ENCODE peak calls at places on chromosomes 6 and 20, in ten cellular contexts. One of them, this sample, is unnamed.

GRCh38 chr6:149942461-149942829 is 631 bp downstream of the ULBP2 start:
- DNase-seq in fibroblast of the aortic adventitia: no peak
- DNase-seq in sigmoid colon: no peak
- DNase-seq in WERI-Rb-1: no peak
- DNase-seq in K562: no peak
- DNase-seq in OCI-LY7: no peak
- DNase-seq in fibroblast of pulmonary artery: no peak
- DNase-seq in brain microvascular endothelial cell: no peak
- DNase-seq in IMR-90: no peak
- DNase-seq in astrocyte: no peak
- DNase-seq in this sample: no peak

GRCh38 chr6:150254671-150255228 is 111.9 kb downstream of the PPP1R14C start:
- DNase-seq in fibroblast of the aortic adventitia: peak
- DNase-seq in sigmoid colon: no peak
- DNase-seq in WERI-Rb-1: no peak
- DNase-seq in K562: no peak
- DNase-seq in OCI-LY7: no peak
- DNase-seq in fibroblast of pulmonary artery: no peak
- DNase-seq in brain microvascular endothelial cell: no peak
- DNase-seq in IMR-90: peak
- DNase-seq in astrocyte: peak
- DNase-seq in this sample: no peak

GRCh38 chr6:12288844-12289654 is 1.1 kb upstream of the EDN1 start:
- DNase-seq in fibroblast of the aortic adventitia: peak
- DNase-seq in sigmoid colon: no peak
- DNase-seq in WERI-Rb-1: peak
- DNase-seq in K562: peak
- DNase-seq in OCI-LY7: peak
- DNase-seq in fibroblast of pulmonary artery: peak
- DNase-seq in brain microvascular endothelial cell: peak
- DNase-seq in IMR-90: peak
- DNase-seq in astrocyte: peak
- DNase-seq in this sample: peak

GRCh38 chr6:109791301-109791700 is 100.2 kb downstream of the FIG4 start:
- DNase-seq in fibroblast of the aortic adventitia: no peak
- DNase-seq in sigmoid colon: no peak
- DNase-seq in WERI-Rb-1: no peak
- DNase-seq in K562: no peak
- DNase-seq in OCI-LY7: no peak
- DNase-seq in fibroblast of pulmonary artery: no peak
- DNase-seq in brain microvascular endothelial cell: peak
- DNase-seq in IMR-90: peak
- DNase-seq in astrocyte: peak
- DNase-seq in this sample: no peak

GRCh38 chr6:128474933-128475332 is 45.5 kb downstream of the PTPRK start:
- DNase-seq in fibroblast of the aortic adventitia: no peak
- DNase-seq in sigmoid colon: no peak
- DNase-seq in WERI-Rb-1: no peak
- DNase-seq in K562: no peak
- DNase-seq in OCI-LY7: no peak
- DNase-seq in fibroblast of pulmonary artery: no peak
- DNase-seq in brain microvascular endothelial cell: no peak
- DNase-seq in IMR-90: no peak
- DNase-seq in astrocyte: no peak
- DNase-seq in this sample: no peak

GRCh38 chr6:3745566-3746118 is 5.9 kb downstream of the PXDC1 start:
- DNase-seq in fibroblast of the aortic adventitia: no peak
- DNase-seq in sigmoid colon: no peak
- DNase-seq in WERI-Rb-1: no peak
- DNase-seq in K562: no peak
- DNase-seq in OCI-LY7: no peak
- DNase-seq in fibroblast of pulmonary artery: no peak
- DNase-seq in brain microvascular endothelial cell: no peak
- DNase-seq in IMR-90: no peak
- DNase-seq in astrocyte: no peak
- DNase-seq in this sample: no peak

GRCh38 chr6:113909224-113909856 is 52.2 kb downstream of the MARCKS start:
- DNase-seq in fibroblast of the aortic adventitia: peak
- DNase-seq in sigmoid colon: no peak
- DNase-seq in WERI-Rb-1: no peak
- DNase-seq in K562: peak
- DNase-seq in OCI-LY7: peak
- DNase-seq in fibroblast of pulmonary artery: peak
- DNase-seq in brain microvascular endothelial cell: peak
- DNase-seq in IMR-90: peak
- DNase-seq in astrocyte: peak
- DNase-seq in this sample: peak

GRCh38 chr6:88573971-88574370 is 389.4 kb downstream of the RNGTT start:
- DNase-seq in fibroblast of the aortic adventitia: no peak
- DNase-seq in sigmoid colon: no peak
- DNase-seq in WERI-Rb-1: no peak
- DNase-seq in K562: no peak
- DNase-seq in OCI-LY7: no peak
- DNase-seq in fibroblast of pulmonary artery: no peak
- DNase-seq in brain microvascular endothelial cell: no peak
- DNase-seq in IMR-90: no peak
- DNase-seq in astrocyte: no peak
- DNase-seq in this sample: no peak

GRCh38 chr20:43584448-43585138 is 6.1 kb upstream of the IFT52 start:
- DNase-seq in fibroblast of the aortic adventitia: peak
- DNase-seq in sigmoid colon: no peak
- DNase-seq in WERI-Rb-1: no peak
- DNase-seq in K562: no peak
- DNase-seq in OCI-LY7: no peak
- DNase-seq in fibroblast of pulmonary artery: peak
- DNase-seq in brain microvascular endothelial cell: peak
- DNase-seq in IMR-90: peak
- DNase-seq in astrocyte: peak
- DNase-seq in this sample: no peak

GRCh38 chr20:38198238-38198861 is 33.3 kb upstream of the TGM2 start:
- DNase-seq in fibroblast of the aortic adventitia: no peak
- DNase-seq in sigmoid colon: peak
- DNase-seq in WERI-Rb-1: no peak
- DNase-seq in K562: peak
- DNase-seq in OCI-LY7: no peak
- DNase-seq in fibroblast of pulmonary artery: no peak
- DNase-seq in brain microvascular endothelial cell: no peak
- DNase-seq in IMR-90: peak
- DNase-seq in astrocyte: peak
- DNase-seq in this sample: no peak

GRCh38 chr20:50861012-50861411 is 66.2 kb downstream of the BCAS4 start:
- DNase-seq in fibroblast of the aortic adventitia: no peak
- DNase-seq in sigmoid colon: no peak
- DNase-seq in WERI-Rb-1: peak
- DNase-seq in K562: no peak
- DNase-seq in OCI-LY7: no peak
- DNase-seq in fibroblast of pulmonary artery: no peak
- DNase-seq in brain microvascular endothelial cell: no peak
- DNase-seq in IMR-90: no peak
- DNase-seq in astrocyte: no peak
- DNase-seq in this sample: no peak

GRCh38 chr6:170490259-170490658 is 62.8 kb downstream of the PSMB1 start:
- DNase-seq in fibroblast of the aortic adventitia: no peak
- DNase-seq in sigmoid colon: no peak
- DNase-seq in WERI-Rb-1: no peak
- DNase-seq in K562: no peak
- DNase-seq in OCI-LY7: no peak
- DNase-seq in fibroblast of pulmonary artery: no peak
- DNase-seq in brain microvascular endothelial cell: no peak
- DNase-seq in IMR-90: no peak
- DNase-seq in astrocyte: no peak
- DNase-seq in this sample: no peak
- H3K4me3 ChIP-seq in fibroblast of the aortic adventitia: no peak
- H3K4me3 ChIP-seq in sigmoid colon: no peak
- H3K4me3 ChIP-seq in WERI-Rb-1: no peak
- H3K4me3 ChIP-seq in K562: no peak
- H3K4me3 ChIP-seq in OCI-LY7: no peak
- H3K4me3 ChIP-seq in fibroblast of pulmonary artery: no peak
- H3K4me3 ChIP-seq in brain microvascular endothelial cell: no peak
- H3K4me3 ChIP-seq in IMR-90: no peak
- H3K4me3 ChIP-seq in astrocyte: no peak
- H3K4me3 ChIP-seq in this sample: no peak

DNA sequence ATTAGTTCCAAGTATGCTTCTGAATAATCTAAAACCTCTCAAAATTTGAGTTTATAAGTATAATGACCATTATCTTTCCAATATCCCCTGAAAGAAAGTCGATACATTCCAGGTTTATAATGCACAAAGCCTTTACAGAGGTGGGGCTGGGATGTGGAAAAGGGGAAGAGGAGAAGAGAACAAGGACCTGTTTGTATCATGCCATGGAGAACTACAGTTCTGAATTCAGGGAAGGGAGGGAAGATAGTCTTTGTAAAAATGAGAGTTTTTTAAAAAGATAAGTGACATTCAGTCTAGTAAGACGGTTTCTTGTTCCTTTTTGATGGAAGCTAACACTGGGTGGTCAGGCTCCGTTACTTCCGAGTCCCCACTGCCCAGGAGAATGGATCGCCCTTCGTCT is 26.1 kb downstream of the ZBTB2 start:
- DNase-seq in fibroblast of the aortic adventitia: no peak
- DNase-seq in sigmoid colon: no peak
- DNase-seq in WERI-Rb-1: no peak
- DNase-seq in K562: no peak
- DNase-seq in OCI-LY7: no peak
- DNase-seq in fibroblast of pulmonary artery: no peak
- DNase-seq in brain microvascular endothelial cell: no peak
- DNase-seq in IMR-90: no peak
- DNase-seq in astrocyte: no peak
- DNase-seq in this sample: no peak
- TF ChIP-seq CTCF in fibroblast of the aortic adventitia: no peak
- TF ChIP-seq CTCF in sigmoid colon: no peak
- TF ChIP-seq CTCF in WERI-Rb-1: no peak
- TF ChIP-seq CTCF in K562: no peak
- TF ChIP-seq CTCF in OCI-LY7: no peak
- TF ChIP-seq CTCF in fibroblast of pulmonary artery: no peak
- TF ChIP-seq CTCF in brain microvascular endothelial cell: no peak
- TF ChIP-seq CTCF in IMR-90: no peak
- TF ChIP-seq CTCF in astrocyte: no peak
- TF ChIP-seq CTCF in this sample: no peak

GRCh38 chr6:79076160-79076559 is 1.9 kb downstream of the PHIP start:
- DNase-seq in fibroblast of the aortic adventitia: peak
- DNase-seq in sigmoid colon: no peak
- DNase-seq in WERI-Rb-1: no peak
- DNase-seq in K562: no peak
- DNase-seq in OCI-LY7: peak
- DNase-seq in fibroblast of pulmonary artery: peak
- DNase-seq in brain microvascular endothelial cell: no peak
- DNase-seq in IMR-90: peak
- DNase-seq in astrocyte: peak
- DNase-seq in this sample: peak

GRCh38 chr6:79076881-79077641 is 993 bp downstream of the PHIP start:
- DNase-seq in fibroblast of the aortic adventitia: peak
- DNase-seq in sigmoid colon: peak
- DNase-seq in WERI-Rb-1: peak
- DNase-seq in K562: peak
- DNase-seq in OCI-LY7: peak
- DNase-seq in fibroblast of pulmonary artery: peak
- DNase-seq in brain microvascular endothelial cell: peak
- DNase-seq in IMR-90: peak
- DNase-seq in astrocyte: peak
- DNase-seq in this sample: peak

GRCh38 chr6:79072640-79073181 is 5.3 kb downstream of the PHIP start:
- DNase-seq in fibroblast of the aortic adventitia: no peak
- DNase-seq in sigmoid colon: no peak
- DNase-seq in WERI-Rb-1: no peak
- DNase-seq in K562: no peak
- DNase-seq in OCI-LY7: no peak
- DNase-seq in fibroblast of pulmonary artery: no peak
- DNase-seq in brain microvascular endothelial cell: no peak
- DNase-seq in IMR-90: no peak
- DNase-seq in astrocyte: no peak
- DNase-seq in this sample: peak

GRCh38 chr6:79071547-79071946 is 6.5 kb downstream of the PHIP start:
- DNase-seq in fibroblast of the aortic adventitia: no peak
- DNase-seq in sigmoid colon: no peak
- DNase-seq in WERI-Rb-1: no peak
- DNase-seq in K562: no peak
- DNase-seq in OCI-LY7: no peak
- DNase-seq in fibroblast of pulmonary artery: no peak
- DNase-seq in brain microvascular endothelial cell: no peak
- DNase-seq in IMR-90: no peak
- DNase-seq in astrocyte: no peak
- DNase-seq in this sample: peak

GRCh38 chr6:79073888-79074287 is 4.2 kb downstream of the PHIP start:
- DNase-seq in fibroblast of the aortic adventitia: no peak
- DNase-seq in sigmoid colon: no peak
- DNase-seq in WERI-Rb-1: no peak
- DNase-seq in K562: no peak
- DNase-seq in OCI-LY7: no peak
- DNase-seq in fibroblast of pulmonary artery: no peak
- DNase-seq in brain microvascular endothelial cell: no peak
- DNase-seq in IMR-90: no peak
- DNase-seq in astrocyte: no peak
- DNase-seq in this sample: no peak
- H3K4me3 ChIP-seq in fibroblast of the aortic adventitia: no peak
- H3K4me3 ChIP-seq in sigmoid colon: no peak
- H3K4me3 ChIP-seq in WERI-Rb-1: no peak
- H3K4me3 ChIP-seq in K562: no peak
- H3K4me3 ChIP-seq in OCI-LY7: peak
- H3K4me3 ChIP-seq in fibroblast of pulmonary artery: no peak
- H3K4me3 ChIP-seq in brain microvascular endothelial cell: no peak
- H3K4me3 ChIP-seq in IMR-90: no peak
- H3K4me3 ChIP-seq in astrocyte: no peak
- H3K4me3 ChIP-seq in this sample: no peak

GRCh38 chr20:45374966-45375365 is 3.2 kb downstream of the TP53TG5 start:
- DNase-seq in fibroblast of the aortic adventitia: no peak
- DNase-seq in sigmoid colon: no peak
- DNase-seq in WERI-Rb-1: no peak
- DNase-seq in K562: no peak
- DNase-seq in OCI-LY7: no peak
- DNase-seq in fibroblast of pulmonary artery: no peak
- DNase-seq in brain microvascular endothelial cell: no peak
- DNase-seq in IMR-90: no peak
- DNase-seq in astrocyte: no peak
- DNase-seq in this sample: no peak

GRCh38 chr20:45372646-45373352 is 5.3 kb downstream of the TP53TG5 start:
- DNase-seq in fibroblast of the aortic adventitia: no peak
- DNase-seq in sigmoid colon: peak
- DNase-seq in WERI-Rb-1: no peak
- DNase-seq in K562: no peak
- DNase-seq in OCI-LY7: no peak
- DNase-seq in fibroblast of pulmonary artery: no peak
- DNase-seq in brain microvascular endothelial cell: no peak
- DNase-seq in IMR-90: no peak
- DNase-seq in astrocyte: no peak
- DNase-seq in this sample: no peak

GRCh38 chr20:45372241-45372640 is 5.9 kb downstream of the TP53TG5 start:
- DNase-seq in fibroblast of the aortic adventitia: no peak
- DNase-seq in sigmoid colon: no peak
- DNase-seq in WERI-Rb-1: no peak
- DNase-seq in K562: no peak
- DNase-seq in OCI-LY7: no peak
- DNase-seq in fibroblast of pulmonary artery: no peak
- DNase-seq in brain microvascular endothelial cell: no peak
- DNase-seq in IMR-90: no peak
- DNase-seq in astrocyte: no peak
- DNase-seq in this sample: no peak

GRCh38 chr20:45374101-45374467 is 4.0 kb downstream of the TP53TG5 start:
- DNase-seq in fibroblast of the aortic adventitia: no peak
- DNase-seq in sigmoid colon: no peak
- DNase-seq in WERI-Rb-1: no peak
- DNase-seq in K562: no peak
- DNase-seq in OCI-LY7: no peak
- DNase-seq in fibroblast of pulmonary artery: no peak
- DNase-seq in brain microvascular endothelial cell: no peak
- DNase-seq in IMR-90: no peak
- DNase-seq in astrocyte: no peak
- DNase-seq in this sample: no peak

GRCh38 chr20:45373353-45374100 is 4.6 kb downstream of the TP53TG5 start:
- DNase-seq in fibroblast of the aortic adventitia: peak
- DNase-seq in sigmoid colon: peak
- DNase-seq in WERI-Rb-1: peak
- DNase-seq in K562: peak
- DNase-seq in OCI-LY7: peak
- DNase-seq in fibroblast of pulmonary artery: peak
- DNase-seq in brain microvascular endothelial cell: peak
- DNase-seq in IMR-90: peak
- DNase-seq in astrocyte: peak
- DNase-seq in this sample: peak
- TF ChIP-seq CTCF in fibroblast of the aortic adventitia: peak
- TF ChIP-seq CTCF in sigmoid colon: peak
- TF ChIP-seq CTCF in WERI-Rb-1: peak
- TF ChIP-seq CTCF in K562: peak
- TF ChIP-seq CTCF in OCI-LY7: peak
- TF ChIP-seq CTCF in fibroblast of pulmonary artery: peak
- TF ChIP-seq CTCF in brain microvascular endothelial cell: peak
- TF ChIP-seq CTCF in IMR-90: peak
- TF ChIP-seq CTCF in astrocyte: peak
- TF ChIP-seq CTCF in this sample: peak

This sample was measured in GM12865.